ENCODE peak calls at places on chromosomes 12 and 14, in four cellular contexts. A is H54, E is adrenal gland, J is body of pancreas. S is an unnamed sample.
A peak's percentile ranks its signal among the peaks of the same experiment; 100 is the strongest.

GRCh38 chr14:50396636-50397460 is at the start of gene CDKL1:
- DNase-seq in A (peak; percentile 35), E (peak; percentile 63), J (peak; percentile 74), S (peak; percentile 63)

GRCh38 chr12:116055895-116056607 is 221.4 kb downstream of the MED13L start:
- DNase-seq in A (no peak), E (no peak), J (no peak), S (no peak)

GRCh38 chr12:27424631-27425230 is 21.8 kb upstream of the SMCO2 start:
- DNase-seq in A (no peak), E (peak; percentile 34), J (peak; percentile 38), S (peak; percentile 14)

GRCh38 chr12:26721800-26722199 is 111.2 kb downstream of the ITPR2 start:
- DNase-seq in A (no peak), E (no peak), J (no peak), S (no peak)

GRCh38 chr12:66662179-66662578 is 16.7 kb downstream of the GRIP1 start:
- DNase-seq in A (no peak), E (no peak), J (no peak), S (no peak)

GRCh38 chr12:2215709-2216560 is 163.1 kb downstream of the CACNA1C start:
- DNase-seq in A (no peak), E (no peak), J (no peak), S (no peak)

GRCh38 chr12:117857632-117858274 is 111.0 kb downstream of the KSR2 start:
- DNase-seq in A (peak; percentile 40), E (peak; percentile 44), J (peak; percentile 48), S (peak; percentile 59)

GRCh38 chr12:22518067-22518719 is 26.1 kb downstream of the C2CD5 start:
- DNase-seq in A (no peak), E (no peak), J (peak; percentile 83), S (no peak)

GRCh38 chr12:93626160-93626559 is 51.0 kb upstream of the CRADD start:
- DNase-seq in A (no peak), E (no peak), J (no peak), S (no peak)

GRCh38 chr12:111386891-111387290 is 18.0 kb upstream of the PHETA1 start:
- DNase-seq in A (no peak), E (no peak), J (no peak), S (no peak)

GRCh38 chr14:106530423-106531107 is 1004.2 kb downstream of the TMEM121 start:
- DNase-seq in A (no peak), E (no peak), J (no peak), S (peak; percentile 7)

GRCh38 chr14:65847065-65847847 is 434.7 kb downstream of the FUT8 start:
- DNase-seq in A (no peak), E (no peak), J (peak; percentile 47), S (no peak)

GRCh38 chr14:76204436-76205230 is 52.9 kb downstream of the GPATCH2L start:
- DNase-seq in A (no peak), E (no peak), J (no peak), S (no peak)

GRCh38 chr14:105042813-105043212 is 21.9 kb upstream of the CDCA4 start:
- DNase-seq in A (no peak), E (no peak), J (no peak), S (no peak)

GRCh38 chr12:109131522-109132050 is 15.2 kb downstream of the ACACB start:
- DNase-seq in A (no peak), E (peak; percentile 73), J (peak; percentile 48), S (no peak)

GRCh38 chr14:105200074-105200473 is 19.0 kb upstream of the NUDT14 start:
- DNase-seq in A (no peak), E (no peak), J (no peak), S (no peak)

GRCh38 chr14:20603813-20604212 is 12.6 kb upstream of the RNASE12 start:
- DNase-seq in A (no peak), E (no peak), J (no peak), S (no peak)

GRCh38 chr12:54749191-54749818 is 101.1 kb upstream of the DCD start:
- DNase-seq in A (no peak), E (peak; percentile 36), J (peak; percentile 17), S (peak; percentile 56)

GRCh38 chr12:11486623-11487444 is 91.5 kb upstream of the PRB2 start:
- DNase-seq in A (no peak), E (peak; percentile 92), J (peak; percentile 84), S (peak; percentile 92)

GRCh38 chr12:47302111-47302597 is 222.4 kb upstream of the AMIGO2 start:
- DNase-seq in A (no peak), E (no peak), J (no peak), S (peak; percentile 53)

GRCh38 chr12:57370696-57371095 is 60.1 kb downstream of the R3HDM2 start:
- DNase-seq in A (no peak), E (no peak), J (no peak), S (no peak)

GRCh38 chr12:127052491-127053232 is 1214.3 kb upstream of the TMEM132C start:
- DNase-seq in A (peak; percentile 29), E (no peak), J (no peak), S (no peak)

GRCh38 chr12:12156835-12157234 is 86.1 kb downstream of the BCL2L14 start:
- DNase-seq in A (no peak), E (no peak), J (no peak), S (no peak)

GRCh38 chr12:108804361-108804949 is 52.9 kb downstream of the SSH1 start:
- DNase-seq in A (no peak), E (no peak), J (no peak), S (no peak)

GRCh38 chr12:67002711-67003110 is 266.4 kb upstream of the CAND1 start:
- DNase-seq in A (no peak), E (no peak), J (no peak), S (no peak)

DNA sequence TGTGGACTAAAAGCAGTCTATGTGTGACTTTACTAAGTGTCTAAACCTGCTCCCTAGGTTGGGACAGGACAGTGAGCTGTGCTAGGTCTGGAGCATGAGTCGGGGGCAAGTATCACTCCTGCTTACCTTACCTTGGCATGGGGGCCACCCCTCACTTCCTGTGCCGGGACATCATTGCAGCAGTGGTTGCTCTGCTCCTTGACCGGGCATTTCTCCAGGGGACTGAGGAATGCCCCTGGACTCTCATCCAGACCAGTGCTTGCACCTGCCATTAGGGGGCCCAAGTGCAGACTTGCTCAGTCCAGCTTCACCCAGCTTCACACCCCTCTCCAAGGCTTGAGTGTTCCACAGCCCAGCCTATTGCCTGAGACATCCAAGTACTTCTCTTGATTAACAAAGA is 84.7 kb upstream of the NELL2 start:
- DNase-seq in A (no peak), E (no peak), J (no peak), S (no peak)
- TF ChIP-seq POLR2A in A (no peak), E (no peak), J (no peak), S (no peak)

DNA sequence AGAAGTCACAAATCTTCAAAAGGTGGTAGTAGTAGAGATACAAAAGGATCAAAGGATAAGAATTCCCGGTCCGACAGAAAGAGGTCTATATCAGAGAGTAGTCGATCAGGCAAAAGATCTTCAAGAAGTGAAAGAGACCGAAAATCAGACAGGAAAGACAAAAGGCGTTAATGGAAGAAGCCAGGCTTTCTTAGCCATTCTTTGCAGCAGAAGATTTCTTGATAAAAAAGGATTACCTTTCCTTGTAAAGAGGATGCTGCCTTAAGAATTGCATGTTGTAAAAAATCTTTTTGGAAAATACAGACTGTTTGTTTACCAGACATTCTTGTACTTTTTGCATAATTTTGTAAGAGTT is 6.6 kb downstream of the PNN start:
- DNase-seq in A (no peak), E (no peak), J (no peak), S (no peak)
- TF ChIP-seq POLR2A in A (no peak), E (no peak), J (no peak), S (no peak)

GRCh38 chr12:92553389-92553788 is 149.4 kb upstream of the PLEKHG7 start:
- DNase-seq in A (no peak), E (peak; percentile 56), J (peak; percentile 55), S (no peak)
- TF ChIP-seq POLR2A in A (no peak), E (no peak), J (no peak), S (no peak)

GRCh38 chr12:89999699-90000505 is 291.3 kb upstream of the ATP2B1 start:
- DNase-seq in A (no peak), E (no peak), J (no peak), S (no peak)
- TF ChIP-seq POLR2A in A (no peak), E (no peak), J (no peak), S (no peak)

DNA sequence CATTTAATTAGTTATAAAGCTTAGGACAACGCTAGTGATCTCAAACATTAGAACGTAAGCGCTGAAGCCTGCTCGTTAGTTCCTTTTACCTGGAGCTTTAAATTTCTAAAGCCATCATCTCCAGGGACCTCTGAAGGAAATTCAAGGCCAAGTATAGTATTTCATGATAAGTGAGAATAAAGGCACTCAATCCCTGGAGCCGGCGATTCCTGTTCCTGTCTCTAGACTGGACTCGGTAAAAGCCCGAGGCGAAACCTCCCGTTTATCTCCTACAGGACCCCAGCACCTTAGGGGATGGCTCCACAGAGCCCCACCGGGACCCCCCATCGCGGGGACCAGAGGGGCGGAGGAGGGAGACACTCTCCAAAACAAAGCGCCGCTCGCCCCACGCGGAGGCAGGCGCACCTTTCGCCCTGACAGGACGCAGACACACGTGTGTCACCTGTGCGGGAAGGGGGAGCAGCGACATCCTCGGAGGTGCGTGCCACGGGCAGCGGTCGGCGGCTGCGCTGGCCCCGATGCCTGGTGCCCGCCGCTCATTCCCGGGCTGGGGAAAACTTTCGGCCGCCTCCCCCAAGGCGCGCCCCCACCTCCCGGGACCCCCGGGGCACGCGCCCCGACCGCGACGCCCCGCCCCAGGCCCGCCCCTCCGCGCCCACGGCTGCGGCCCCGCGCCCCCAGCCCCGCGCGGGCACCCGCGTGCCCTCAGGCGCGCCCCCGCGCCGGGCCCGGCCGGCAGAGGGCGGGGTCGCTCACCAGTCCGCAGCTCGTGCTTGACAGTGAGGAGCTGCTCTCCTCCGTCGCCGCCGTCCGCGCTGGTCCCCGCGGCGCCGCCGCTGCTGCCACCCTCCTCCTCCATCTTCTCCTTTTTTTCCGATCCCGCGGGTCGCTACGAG is 617 bp downstream of the RPS6KA5 start:
- DNase-seq in A (peak; percentile 34), E (peak; percentile 43), J (peak; percentile 37), S (peak; percentile 89)
- TF ChIP-seq POLR2A in A (no peak), E (no peak), J (no peak), S (no peak)

DNA sequence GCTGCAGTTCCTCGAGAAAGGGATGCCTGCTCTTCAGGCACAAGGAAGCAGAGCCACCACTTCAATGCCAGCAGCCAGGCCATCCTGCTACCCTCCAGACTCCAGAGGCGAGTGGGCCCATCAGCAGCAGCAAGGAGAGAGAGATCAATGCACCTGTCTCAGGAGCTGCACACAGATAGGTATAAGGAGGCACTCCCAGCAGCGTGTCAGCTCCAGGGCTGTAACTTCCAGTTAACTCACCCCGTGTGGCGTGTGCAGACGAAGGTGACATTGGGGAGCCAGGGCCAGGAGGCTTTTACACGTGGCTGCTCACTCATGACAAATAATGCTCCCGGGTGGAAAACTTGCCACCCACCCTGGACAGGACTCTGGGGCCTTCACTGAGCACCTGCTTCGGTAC is 24.2 kb downstream of the GALNT16 start:
- DNase-seq in A (no peak), E (peak; percentile 9), J (no peak), S (no peak)
- TF ChIP-seq POLR2A in A (no peak), E (no peak), J (no peak), S (no peak)

S was measured in erythroblast.